ENCODE peak calls at places on chromosomes 7 and 10, in five cellular contexts. One of them, this sample, is unnamed.

GRCh38 chr7:44515595-44516268 is 25.3 kb upstream of the NUDCD3 start:
- DNase-seq in CD4-positive, alpha-beta T cell: no peak
- DNase-seq in AG04450: no peak
- DNase-seq in colonic mucosa: no peak
- DNase-seq in mucosa of descending colon: no peak
- DNase-seq in this sample: peak

GRCh38 chr10:122078326-122078725 is 89.4 kb downstream of the TACC2 start:
- DNase-seq in CD4-positive, alpha-beta T cell: no peak
- DNase-seq in AG04450: no peak
- DNase-seq in colonic mucosa: no peak
- DNase-seq in mucosa of descending colon: no peak
- DNase-seq in this sample: no peak

GRCh38 chr7:37284805-37285211 is 163.9 kb downstream of the ELMO1 start:
- DNase-seq in CD4-positive, alpha-beta T cell: peak
- DNase-seq in AG04450: no peak
- DNase-seq in colonic mucosa: peak
- DNase-seq in mucosa of descending colon: peak
- DNase-seq in this sample: peak

GRCh38 chr10:86648706-86649426 is 5.5 kb upstream of the OPN4 start:
- DNase-seq in CD4-positive, alpha-beta T cell: no peak
- DNase-seq in AG04450: peak
- DNase-seq in colonic mucosa: peak
- DNase-seq in mucosa of descending colon: peak
- DNase-seq in this sample: no peak

GRCh38 chr10:11896549-11897200 is 73.5 kb downstream of the PROSER2 start:
- DNase-seq in CD4-positive, alpha-beta T cell: no peak
- DNase-seq in AG04450: no peak
- DNase-seq in colonic mucosa: no peak
- DNase-seq in mucosa of descending colon: no peak
- DNase-seq in this sample: no peak

GRCh38 chr10:27391916-27392315 is 112.2 kb upstream of the RAB18 start:
- DNase-seq in CD4-positive, alpha-beta T cell: no peak
- DNase-seq in AG04450: no peak
- DNase-seq in colonic mucosa: no peak
- DNase-seq in mucosa of descending colon: no peak
- DNase-seq in this sample: no peak

GRCh38 chr10:132631348-132631735 is 93.8 kb downstream of the INPP5A start:
- DNase-seq in CD4-positive, alpha-beta T cell: no peak
- DNase-seq in AG04450: no peak
- DNase-seq in colonic mucosa: peak
- DNase-seq in mucosa of descending colon: peak
- DNase-seq in this sample: no peak

GRCh38 chr7:141113131-141113530 is 39.3 kb downstream of the TMEM178B start:
- DNase-seq in CD4-positive, alpha-beta T cell: no peak
- DNase-seq in AG04450: no peak
- DNase-seq in colonic mucosa: no peak
- DNase-seq in mucosa of descending colon: no peak
- DNase-seq in this sample: no peak

GRCh38 chr7:8197994-8198698 is 63.8 kb downstream of the ICA1 start:
- DNase-seq in CD4-positive, alpha-beta T cell: no peak
- DNase-seq in AG04450: no peak
- DNase-seq in colonic mucosa: no peak
- DNase-seq in mucosa of descending colon: peak
- DNase-seq in this sample: no peak

GRCh38 chr7:71482284-71482683 is 350.3 kb downstream of the GALNT17 start:
- DNase-seq in CD4-positive, alpha-beta T cell: no peak
- DNase-seq in AG04450: no peak
- DNase-seq in colonic mucosa: no peak
- DNase-seq in mucosa of descending colon: no peak
- DNase-seq in this sample: no peak

GRCh38 chr10:94108200-94108599 is 114.5 kb downstream of the PLCE1 start:
- DNase-seq in CD4-positive, alpha-beta T cell: no peak
- DNase-seq in AG04450: peak
- DNase-seq in colonic mucosa: no peak
- DNase-seq in mucosa of descending colon: no peak
- DNase-seq in this sample: no peak

GRCh38 chr10:58027431-58027830 is 240.3 kb downstream of the IPMK start:
- DNase-seq in CD4-positive, alpha-beta T cell: no peak
- DNase-seq in AG04450: no peak
- DNase-seq in colonic mucosa: no peak
- DNase-seq in mucosa of descending colon: no peak
- DNase-seq in this sample: no peak

GRCh38 chr10:101588879-101589278 is 758 bp downstream of the DPCD start:
- DNase-seq in CD4-positive, alpha-beta T cell: no peak
- DNase-seq in AG04450: no peak
- DNase-seq in colonic mucosa: no peak
- DNase-seq in mucosa of descending colon: no peak
- DNase-seq in this sample: peak

GRCh38 chr10:113228570-113228969 is 278.5 kb downstream of the TCF7L2 start:
- DNase-seq in CD4-positive, alpha-beta T cell: no peak
- DNase-seq in AG04450: no peak
- DNase-seq in colonic mucosa: no peak
- DNase-seq in mucosa of descending colon: no peak
- DNase-seq in this sample: no peak

GRCh38 chr7:117688126-117688525 is 185.1 kb downstream of the CTTNBP2 start:
- DNase-seq in CD4-positive, alpha-beta T cell: no peak
- DNase-seq in AG04450: no peak
- DNase-seq in colonic mucosa: no peak
- DNase-seq in mucosa of descending colon: no peak
- DNase-seq in this sample: no peak

GRCh38 chr7:155489862-155490696 is 32.1 kb downstream of the EN2 start:
- DNase-seq in CD4-positive, alpha-beta T cell: no peak
- DNase-seq in AG04450: no peak
- DNase-seq in colonic mucosa: peak
- DNase-seq in mucosa of descending colon: peak
- DNase-seq in this sample: no peak

GRCh38 chr7:133794490-133794889 is 332.6 kb upstream of the LRGUK start:
- DNase-seq in CD4-positive, alpha-beta T cell: no peak
- DNase-seq in AG04450: no peak
- DNase-seq in colonic mucosa: no peak
- DNase-seq in mucosa of descending colon: no peak
- DNase-seq in this sample: no peak

GRCh38 chr10:128022216-128023196 is 103.7 kb downstream of the MKI67 start:
- DNase-seq in CD4-positive, alpha-beta T cell: no peak
- DNase-seq in AG04450: no peak
- DNase-seq in colonic mucosa: no peak
- DNase-seq in mucosa of descending colon: no peak
- DNase-seq in this sample: no peak

GRCh38 chr10:63094405-63094804 is 38.7 kb upstream of the NRBF2 start:
- DNase-seq in CD4-positive, alpha-beta T cell: no peak
- DNase-seq in AG04450: no peak
- DNase-seq in colonic mucosa: no peak
- DNase-seq in mucosa of descending colon: no peak
- DNase-seq in this sample: no peak

DNA sequence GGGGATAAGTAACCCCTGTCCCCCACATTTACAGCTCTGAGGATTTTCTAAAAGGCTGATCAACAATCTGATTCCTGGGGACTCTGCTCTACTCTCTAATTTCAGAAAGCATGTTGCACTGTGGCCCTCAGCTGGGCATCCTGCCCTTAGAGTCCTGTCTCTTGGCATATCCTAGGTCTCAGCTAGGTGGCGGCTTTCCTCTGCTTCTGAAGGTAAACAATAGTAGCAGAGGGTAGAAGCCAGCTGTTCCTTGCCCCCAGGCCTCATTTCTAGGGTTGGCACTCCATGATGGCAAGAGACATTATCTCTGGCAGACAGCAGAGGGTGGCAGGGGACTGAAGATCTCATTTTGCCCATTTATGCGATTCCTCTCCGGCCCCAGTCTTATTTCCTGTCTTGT is 77.0 kb downstream of the ADCYAP1R1 start:
- DNase-seq in CD4-positive, alpha-beta T cell: no peak
- DNase-seq in AG04450: no peak
- DNase-seq in colonic mucosa: no peak
- DNase-seq in mucosa of descending colon: peak
- DNase-seq in this sample: no peak
- TF ChIP-seq CTCF in CD4-positive, alpha-beta T cell: no peak
- TF ChIP-seq CTCF in AG04450: no peak
- TF ChIP-seq CTCF in colonic mucosa: no peak
- TF ChIP-seq CTCF in mucosa of descending colon: no peak
- TF ChIP-seq CTCF in this sample: no peak

DNA sequence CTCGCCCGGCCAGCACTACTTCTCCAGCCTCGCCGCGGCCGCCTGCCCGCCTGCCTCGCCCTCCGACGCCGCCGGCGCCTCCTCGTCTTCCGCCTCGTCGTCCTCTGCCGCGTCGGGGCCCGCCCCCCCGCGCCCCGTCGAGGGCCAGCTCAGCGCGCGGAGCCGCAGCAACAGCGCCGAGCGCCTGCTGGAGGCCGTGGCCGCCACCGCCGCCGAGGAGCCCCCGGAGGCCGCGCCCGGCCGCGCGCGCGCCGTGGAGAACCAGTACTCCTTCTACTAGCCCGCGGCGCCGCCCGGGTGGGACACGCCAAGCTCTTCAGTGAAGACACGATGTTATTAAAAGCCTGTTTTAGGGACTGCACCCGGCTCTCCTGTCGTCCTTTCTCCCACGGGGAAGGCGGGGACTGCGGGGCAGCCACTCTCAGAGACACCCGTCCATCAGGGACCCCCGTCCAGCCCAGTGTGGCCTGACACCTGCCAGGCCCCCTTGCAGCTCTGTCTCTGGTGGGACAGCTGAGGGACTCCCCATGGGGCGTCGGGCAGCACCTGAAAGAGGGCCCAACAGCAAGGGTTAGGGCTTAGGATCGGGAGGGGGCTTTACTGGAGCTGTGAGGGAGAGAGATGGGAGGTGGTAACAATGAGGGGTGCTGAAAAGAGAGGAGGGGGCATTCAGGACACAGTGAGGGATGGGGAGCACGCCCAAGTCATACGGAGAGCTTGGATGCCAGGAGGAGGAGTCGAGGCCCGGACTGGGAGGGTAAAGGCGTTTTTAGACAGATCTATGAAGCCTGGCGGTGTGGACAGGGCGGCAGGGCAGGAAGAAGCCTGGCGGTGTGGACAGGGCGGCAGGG is 34.7 kb downstream of the SPDYE6 start:
- DNase-seq in CD4-positive, alpha-beta T cell: no peak
- DNase-seq in AG04450: no peak
- DNase-seq in colonic mucosa: peak
- DNase-seq in mucosa of descending colon: no peak
- DNase-seq in this sample: peak
- TF ChIP-seq CTCF in CD4-positive, alpha-beta T cell: no peak
- TF ChIP-seq CTCF in AG04450: no peak
- TF ChIP-seq CTCF in colonic mucosa: no peak
- TF ChIP-seq CTCF in mucosa of descending colon: no peak
- TF ChIP-seq CTCF in this sample: no peak

GRCh38 chr7:151710121-151710640 is 166.7 kb downstream of the PRKAG2 start:
- DNase-seq in CD4-positive, alpha-beta T cell: no peak
- DNase-seq in AG04450: no peak
- DNase-seq in colonic mucosa: no peak
- DNase-seq in mucosa of descending colon: no peak
- DNase-seq in this sample: no peak

GRCh38 chr7:151706568-151707469 is 170.1 kb downstream of the PRKAG2 start:
- DNase-seq in CD4-positive, alpha-beta T cell: no peak
- DNase-seq in AG04450: no peak
- DNase-seq in colonic mucosa: no peak
- DNase-seq in mucosa of descending colon: no peak
- DNase-seq in this sample: no peak

GRCh38 chr7:151709141-151710038 is 167.5 kb downstream of the PRKAG2 start:
- DNase-seq in CD4-positive, alpha-beta T cell: no peak
- DNase-seq in AG04450: no peak
- DNase-seq in colonic mucosa: no peak
- DNase-seq in mucosa of descending colon: no peak
- DNase-seq in this sample: no peak

GRCh38 chr7:151707757-151708156 is 169.2 kb downstream of the PRKAG2 start:
- DNase-seq in CD4-positive, alpha-beta T cell: no peak
- DNase-seq in AG04450: no peak
- DNase-seq in colonic mucosa: no peak
- DNase-seq in mucosa of descending colon: no peak
- DNase-seq in this sample: no peak

DNA sequence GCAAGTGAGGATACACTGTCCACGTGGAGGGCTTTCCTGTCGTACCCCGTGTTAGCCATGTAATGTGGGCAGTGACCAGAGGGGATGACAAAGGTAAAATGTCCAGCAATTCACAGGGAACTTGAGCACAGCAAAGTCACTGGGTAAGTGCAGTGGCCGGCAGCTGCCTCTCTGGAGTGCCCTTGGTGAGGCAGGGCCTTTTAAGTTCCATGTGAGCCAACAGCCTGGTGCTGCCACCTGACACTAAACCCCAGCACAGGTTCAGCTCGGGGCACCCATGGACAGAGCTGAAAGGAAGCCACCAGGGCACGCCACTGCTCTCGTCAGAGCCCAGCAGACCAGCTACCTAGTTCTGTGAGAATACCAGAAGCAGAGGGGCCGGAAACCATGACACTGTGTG is 168.3 kb downstream of the PRKAG2 start:
- DNase-seq in CD4-positive, alpha-beta T cell: no peak
- DNase-seq in AG04450: no peak
- DNase-seq in colonic mucosa: no peak
- DNase-seq in mucosa of descending colon: no peak
- DNase-seq in this sample: no peak
- TF ChIP-seq CTCF in CD4-positive, alpha-beta T cell: no peak
- TF ChIP-seq CTCF in AG04450: no peak
- TF ChIP-seq CTCF in colonic mucosa: no peak
- TF ChIP-seq CTCF in mucosa of descending colon: no peak
- TF ChIP-seq CTCF in this sample: no peak

GRCh38 chr7:24717247-24717622 is 40.0 kb downstream of the GSDME start:
- DNase-seq in CD4-positive, alpha-beta T cell: no peak
- DNase-seq in AG04450: no peak
- DNase-seq in colonic mucosa: no peak
- DNase-seq in mucosa of descending colon: no peak
- DNase-seq in this sample: no peak

GRCh38 chr7:24714676-24715010 is 42.6 kb downstream of the GSDME start:
- DNase-seq in CD4-positive, alpha-beta T cell: no peak
- DNase-seq in AG04450: no peak
- DNase-seq in colonic mucosa: no peak
- DNase-seq in mucosa of descending colon: no peak
- DNase-seq in this sample: no peak

GRCh38 chr7:24716480-24717246 is 40.6 kb downstream of the GSDME start:
- DNase-seq in CD4-positive, alpha-beta T cell: no peak
- DNase-seq in AG04450: no peak
- DNase-seq in colonic mucosa: no peak
- DNase-seq in mucosa of descending colon: no peak
- DNase-seq in this sample: no peak

GRCh38 chr7:24715171-24715570 is 42.1 kb downstream of the GSDME start:
- DNase-seq in CD4-positive, alpha-beta T cell: no peak
- DNase-seq in AG04450: no peak
- DNase-seq in colonic mucosa: no peak
- DNase-seq in mucosa of descending colon: no peak
- DNase-seq in this sample: no peak

DNA sequence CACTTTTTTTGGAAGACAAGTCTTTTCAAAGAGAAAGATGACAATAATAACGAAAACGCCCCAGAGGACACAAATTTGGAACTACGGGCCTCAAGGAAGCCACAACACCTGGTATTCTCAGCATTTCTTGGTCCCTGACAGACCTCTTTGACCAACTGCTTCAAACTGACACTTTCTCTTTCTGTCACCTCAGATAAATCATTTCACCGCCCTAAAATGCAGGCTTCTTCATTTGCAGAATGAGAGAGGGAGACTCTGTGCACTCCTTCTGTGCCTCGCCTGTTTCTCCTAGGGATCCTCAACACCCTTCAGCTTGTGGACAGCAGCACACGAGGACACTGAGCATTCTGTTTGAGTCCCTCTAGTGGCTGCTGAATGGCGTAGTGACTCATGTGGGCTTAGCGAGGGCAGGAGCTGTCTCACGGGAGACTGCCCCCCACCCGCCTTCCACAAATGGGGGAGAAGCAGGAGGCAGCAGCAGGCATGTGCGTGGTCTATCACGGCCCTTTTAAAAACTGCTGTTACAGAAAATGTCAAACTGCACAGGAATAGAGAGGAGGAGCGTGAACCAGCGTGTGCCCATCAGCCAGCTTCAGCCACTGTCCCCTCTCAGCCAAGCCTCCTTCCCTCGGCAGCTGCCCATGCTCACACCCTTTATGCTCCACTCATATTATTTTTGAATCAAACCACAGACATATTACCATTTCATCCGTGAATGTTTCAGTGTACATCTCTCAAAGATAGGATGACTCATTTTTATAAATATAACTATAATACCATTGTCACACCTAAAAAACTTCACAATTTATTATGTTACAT is 41.4 kb downstream of the GSDME start:
- DNase-seq in CD4-positive, alpha-beta T cell: no peak
- DNase-seq in AG04450: no peak
- DNase-seq in colonic mucosa: no peak
- DNase-seq in mucosa of descending colon: no peak
- DNase-seq in this sample: peak
- TF ChIP-seq CTCF in CD4-positive, alpha-beta T cell: no peak
- TF ChIP-seq CTCF in AG04450: peak
- TF ChIP-seq CTCF in colonic mucosa: no peak
- TF ChIP-seq CTCF in mucosa of descending colon: no peak
- TF ChIP-seq CTCF in this sample: peak

This sample was measured in GM13976.